ENCODE peak calls at places on chromosomes 6 and 20, in eight cellular contexts. One of them, this sample, is unnamed.

GRCh38 chr6:50791900-50792508 is 26.7 kb upstream of the TFAP2B start:
- DNase-seq in activated T-helper 1 cell treated with Interleukin-2 at 50 U/mL for 16 hours: no peak
- DNase-seq in brain microvascular endothelial cell: peak; percentile 26
- DNase-seq in GM13977: peak; percentile 29
- DNase-seq in mesendoderm: peak; percentile 57
- DNase-seq in COR-L47: peak; percentile 41
- DNase-seq in ecto neural progenitor cell: no peak
- DNase-seq in HS-5: peak; percentile 23
- DNase-seq in this sample: no peak

GRCh38 chr20:57395111-57395959 is 4.1 kb downstream of the RBM38 start:
- DNase-seq in activated T-helper 1 cell treated with Interleukin-2 at 50 U/mL for 16 hours: no peak
- DNase-seq in brain microvascular endothelial cell: no peak
- DNase-seq in GM13977: no peak
- DNase-seq in mesendoderm: peak; percentile 40
- DNase-seq in COR-L47: no peak
- DNase-seq in ecto neural progenitor cell: peak; percentile 83
- DNase-seq in HS-5: no peak
- DNase-seq in this sample: no peak

GRCh38 chr6:129686941-129687627 is 22.9 kb downstream of the ARHGAP18 start:
- DNase-seq in activated T-helper 1 cell treated with Interleukin-2 at 50 U/mL for 16 hours: peak; percentile 13
- DNase-seq in brain microvascular endothelial cell: peak; percentile 40
- DNase-seq in GM13977: peak; percentile 19
- DNase-seq in mesendoderm: no peak
- DNase-seq in COR-L47: no peak
- DNase-seq in ecto neural progenitor cell: no peak
- DNase-seq in HS-5: no peak
- DNase-seq in this sample: peak; percentile 79

GRCh38 chr20:50837532-50838321 is 42.9 kb downstream of the BCAS4 start:
- DNase-seq in activated T-helper 1 cell treated with Interleukin-2 at 50 U/mL for 16 hours: no peak
- DNase-seq in brain microvascular endothelial cell: peak; percentile 46
- DNase-seq in GM13977: peak; percentile 60
- DNase-seq in mesendoderm: no peak
- DNase-seq in COR-L47: no peak
- DNase-seq in ecto neural progenitor cell: no peak
- DNase-seq in HS-5: peak; percentile 60
- DNase-seq in this sample: peak; percentile 82

GRCh38 chr6:100035873-100036653 is 42.0 kb upstream of the MCHR2 start:
- DNase-seq in activated T-helper 1 cell treated with Interleukin-2 at 50 U/mL for 16 hours: no peak
- DNase-seq in brain microvascular endothelial cell: no peak
- DNase-seq in GM13977: no peak
- DNase-seq in mesendoderm: no peak
- DNase-seq in COR-L47: no peak
- DNase-seq in ecto neural progenitor cell: no peak
- DNase-seq in HS-5: no peak
- DNase-seq in this sample: no peak

GRCh38 chr20:19964289-19965263 is 52.6 kb upstream of the NAA20 start:
- DNase-seq in activated T-helper 1 cell treated with Interleukin-2 at 50 U/mL for 16 hours: no peak
- DNase-seq in brain microvascular endothelial cell: peak; percentile 90
- DNase-seq in GM13977: no peak
- DNase-seq in mesendoderm: no peak
- DNase-seq in COR-L47: no peak
- DNase-seq in ecto neural progenitor cell: no peak
- DNase-seq in HS-5: peak; percentile 81
- DNase-seq in this sample: peak; percentile 89

GRCh38 chr20:31608256-31608980 is 3.3 kb downstream of the ID1 start:
- DNase-seq in activated T-helper 1 cell treated with Interleukin-2 at 50 U/mL for 16 hours: no peak
- DNase-seq in brain microvascular endothelial cell: no peak
- DNase-seq in GM13977: peak; percentile 26
- DNase-seq in mesendoderm: peak; percentile 98
- DNase-seq in COR-L47: peak; percentile 97
- DNase-seq in ecto neural progenitor cell: peak; percentile 84
- DNase-seq in HS-5: no peak
- DNase-seq in this sample: peak; percentile 99

GRCh38 chr6:115415378-115415777 is 645.3 kb downstream of the FRK start:
- DNase-seq in activated T-helper 1 cell treated with Interleukin-2 at 50 U/mL for 16 hours: no peak
- DNase-seq in brain microvascular endothelial cell: no peak
- DNase-seq in GM13977: no peak
- DNase-seq in mesendoderm: peak; percentile 46
- DNase-seq in COR-L47: no peak
- DNase-seq in ecto neural progenitor cell: no peak
- DNase-seq in HS-5: no peak
- DNase-seq in this sample: no peak

GRCh38 chr6:144286503-144287393 is 1.6 kb downstream of the UTRN start:
- DNase-seq in activated T-helper 1 cell treated with Interleukin-2 at 50 U/mL for 16 hours: no peak
- DNase-seq in brain microvascular endothelial cell: peak; percentile 89
- DNase-seq in GM13977: peak; percentile 55
- DNase-seq in mesendoderm: peak; percentile 94
- DNase-seq in COR-L47: no peak
- DNase-seq in ecto neural progenitor cell: peak; percentile 83
- DNase-seq in HS-5: peak; percentile 74
- DNase-seq in this sample: peak; percentile 97

GRCh38 chr20:62212309-62212708 is 7.8 kb downstream of the HRH3 start:
- DNase-seq in activated T-helper 1 cell treated with Interleukin-2 at 50 U/mL for 16 hours: no peak
- DNase-seq in brain microvascular endothelial cell: no peak
- DNase-seq in GM13977: no peak
- DNase-seq in mesendoderm: no peak
- DNase-seq in COR-L47: no peak
- DNase-seq in ecto neural progenitor cell: no peak
- DNase-seq in HS-5: no peak
- DNase-seq in this sample: no peak

GRCh38 chr6:81892911-81893310 is 140.4 kb upstream of the TENT5A start:
- DNase-seq in activated T-helper 1 cell treated with Interleukin-2 at 50 U/mL for 16 hours: no peak
- DNase-seq in brain microvascular endothelial cell: no peak
- DNase-seq in GM13977: no peak
- DNase-seq in mesendoderm: peak; percentile 87
- DNase-seq in COR-L47: no peak
- DNase-seq in ecto neural progenitor cell: no peak
- DNase-seq in HS-5: no peak
- DNase-seq in this sample: no peak

GRCh38 chr6:1767481-1768246 is 157.9 kb downstream of the FOXC1 start:
- DNase-seq in activated T-helper 1 cell treated with Interleukin-2 at 50 U/mL for 16 hours: no peak
- DNase-seq in brain microvascular endothelial cell: no peak
- DNase-seq in GM13977: no peak
- DNase-seq in mesendoderm: peak; percentile 59
- DNase-seq in COR-L47: no peak
- DNase-seq in ecto neural progenitor cell: no peak
- DNase-seq in HS-5: no peak
- DNase-seq in this sample: peak; percentile 83

GRCh38 chr6:91708534-91708933 is 1121.7 kb upstream of the MAP3K7 start:
- DNase-seq in activated T-helper 1 cell treated with Interleukin-2 at 50 U/mL for 16 hours: no peak
- DNase-seq in brain microvascular endothelial cell: no peak
- DNase-seq in GM13977: no peak
- DNase-seq in mesendoderm: no peak
- DNase-seq in COR-L47: no peak
- DNase-seq in ecto neural progenitor cell: no peak
- DNase-seq in HS-5: no peak
- DNase-seq in this sample: peak; percentile 61

GRCh38 chr6:113595921-113596376 is 261.2 kb upstream of the MARCKS start:
- DNase-seq in activated T-helper 1 cell treated with Interleukin-2 at 50 U/mL for 16 hours: no peak
- DNase-seq in brain microvascular endothelial cell: no peak
- DNase-seq in GM13977: no peak
- DNase-seq in mesendoderm: no peak
- DNase-seq in COR-L47: no peak
- DNase-seq in ecto neural progenitor cell: no peak
- DNase-seq in HS-5: no peak
- DNase-seq in this sample: no peak

GRCh38 chr6:109304284-109305015 is 77.8 kb downstream of the CD164 start:
- DNase-seq in activated T-helper 1 cell treated with Interleukin-2 at 50 U/mL for 16 hours: no peak
- DNase-seq in brain microvascular endothelial cell: no peak
- DNase-seq in GM13977: no peak
- DNase-seq in mesendoderm: peak; percentile 62
- DNase-seq in COR-L47: no peak
- DNase-seq in ecto neural progenitor cell: no peak
- DNase-seq in HS-5: no peak
- DNase-seq in this sample: no peak

GRCh38 chr20:40464731-40465208 is 224.3 kb downstream of the MAFB start:
- DNase-seq in activated T-helper 1 cell treated with Interleukin-2 at 50 U/mL for 16 hours: no peak
- DNase-seq in brain microvascular endothelial cell: no peak
- DNase-seq in GM13977: no peak
- DNase-seq in mesendoderm: no peak
- DNase-seq in COR-L47: no peak
- DNase-seq in ecto neural progenitor cell: no peak
- DNase-seq in HS-5: no peak
- DNase-seq in this sample: no peak

GRCh38 chr6:49430187-49430586 is 32.9 kb downstream of the MMUT start:
- DNase-seq in activated T-helper 1 cell treated with Interleukin-2 at 50 U/mL for 16 hours: no peak
- DNase-seq in brain microvascular endothelial cell: peak; percentile 60
- DNase-seq in GM13977: no peak
- DNase-seq in mesendoderm: no peak
- DNase-seq in COR-L47: no peak
- DNase-seq in ecto neural progenitor cell: no peak
- DNase-seq in HS-5: peak; percentile 58
- DNase-seq in this sample: no peak

This sample was measured in islet precursor cell.